ENCODE peak calls at places on chromosomes 1 and 21, in six cellular contexts. One of them, this sample, is unnamed.

GRCh38 chr1:67688526-67689219 is 3.7 kb downstream of the GADD45A start:
- DNase-seq in sigmoid colon: no peak
- DNase-seq in GM23338: no peak
- DNase-seq in transverse colon: no peak
- DNase-seq in prostate gland: no peak
- DNase-seq in stomach: no peak
- DNase-seq in this sample: no peak

GRCh38 chr1:48853006-48853405 is 76.3 kb upstream of the BEND5 start:
- DNase-seq in sigmoid colon: no peak
- DNase-seq in GM23338: no peak
- DNase-seq in transverse colon: no peak
- DNase-seq in prostate gland: no peak
- DNase-seq in stomach: no peak
- DNase-seq in this sample: no peak

GRCh38 chr1:28680141-28680540 is 11.6 kb downstream of the GMEB1 start:
- DNase-seq in sigmoid colon: no peak
- DNase-seq in GM23338: no peak
- DNase-seq in transverse colon: no peak
- DNase-seq in prostate gland: no peak
- DNase-seq in stomach: no peak
- DNase-seq in this sample: no peak

GRCh38 chr1:160285506-160285905 is 573 bp upstream of the PEX19 start:
- DNase-seq in sigmoid colon: no peak
- DNase-seq in GM23338: no peak
- DNase-seq in transverse colon: no peak
- DNase-seq in prostate gland: no peak
- DNase-seq in stomach: no peak
- DNase-seq in this sample: peak; percentile 72

GRCh38 chr1:202952818-202953217 is 5.3 kb downstream of the ADIPOR1 start:
- DNase-seq in sigmoid colon: peak; percentile 74
- DNase-seq in GM23338: no peak
- DNase-seq in transverse colon: peak; percentile 38
- DNase-seq in prostate gland: no peak
- DNase-seq in stomach: no peak
- DNase-seq in this sample: no peak

GRCh38 chr1:54064244-54064643 is 10.8 kb downstream of the TCEANC2 start:
- DNase-seq in sigmoid colon: no peak
- DNase-seq in GM23338: no peak
- DNase-seq in transverse colon: no peak
- DNase-seq in prostate gland: no peak
- DNase-seq in stomach: no peak
- DNase-seq in this sample: no peak

GRCh38 chr1:241838831-241839365 is 9.1 kb upstream of the EXO1 start:
- DNase-seq in sigmoid colon: no peak
- DNase-seq in GM23338: no peak
- DNase-seq in transverse colon: no peak
- DNase-seq in prostate gland: no peak
- DNase-seq in stomach: no peak
- DNase-seq in this sample: no peak

GRCh38 chr1:34280509-34280908 is 103.8 kb downstream of the C1orf94 start:
- DNase-seq in sigmoid colon: no peak
- DNase-seq in GM23338: no peak
- DNase-seq in transverse colon: no peak
- DNase-seq in prostate gland: no peak
- DNase-seq in stomach: no peak
- DNase-seq in this sample: no peak

GRCh38 chr1:112718691-112719418 is 3.7 kb upstream of the PPM1J start:
- DNase-seq in sigmoid colon: peak; percentile 87
- DNase-seq in GM23338: peak; percentile 88
- DNase-seq in transverse colon: peak; percentile 87
- DNase-seq in prostate gland: peak; percentile 69
- DNase-seq in stomach: peak; percentile 83
- DNase-seq in this sample: peak; percentile 96

GRCh38 chr1:226135059-226135651 is 51.4 kb downstream of the ACBD3 start:
- DNase-seq in sigmoid colon: peak; percentile 77
- DNase-seq in GM23338: no peak
- DNase-seq in transverse colon: peak; percentile 81
- DNase-seq in prostate gland: peak; percentile 82
- DNase-seq in stomach: peak; percentile 88
- DNase-seq in this sample: peak; percentile 62

GRCh38 chr1:231918239-231919015 is 291.8 kb downstream of the DISC1 start:
- DNase-seq in sigmoid colon: no peak
- DNase-seq in GM23338: no peak
- DNase-seq in transverse colon: peak; percentile 16
- DNase-seq in prostate gland: no peak
- DNase-seq in stomach: no peak
- DNase-seq in this sample: no peak

GRCh38 chr1:199007423-199007822 is 368.6 kb downstream of the PTPRC start:
- DNase-seq in sigmoid colon: no peak
- DNase-seq in GM23338: no peak
- DNase-seq in transverse colon: no peak
- DNase-seq in prostate gland: no peak
- DNase-seq in stomach: no peak
- DNase-seq in this sample: no peak

GRCh38 chr1:1462318-1462966 is 9.1 kb upstream of the ATAD3B start:
- DNase-seq in sigmoid colon: no peak
- DNase-seq in GM23338: no peak
- DNase-seq in transverse colon: peak; percentile 51
- DNase-seq in prostate gland: peak; percentile 41
- DNase-seq in stomach: no peak
- DNase-seq in this sample: no peak

GRCh38 chr1:23593042-23593521 is 33.8 kb upstream of the ID3 start:
- DNase-seq in sigmoid colon: no peak
- DNase-seq in GM23338: no peak
- DNase-seq in transverse colon: no peak
- DNase-seq in prostate gland: peak; percentile 15
- DNase-seq in stomach: no peak
- DNase-seq in this sample: no peak

GRCh38 chr1:201573030-201573429 is 34.1 kb downstream of the NAV1 start:
- DNase-seq in sigmoid colon: peak; percentile 11
- DNase-seq in GM23338: no peak
- DNase-seq in transverse colon: no peak
- DNase-seq in prostate gland: no peak
- DNase-seq in stomach: no peak
- DNase-seq in this sample: no peak

GRCh38 chr1:147717706-147718097 is 42.7 kb downstream of the GJA5 start:
- DNase-seq in sigmoid colon: no peak
- DNase-seq in GM23338: no peak
- DNase-seq in transverse colon: peak; percentile 49
- DNase-seq in prostate gland: no peak
- DNase-seq in stomach: peak; percentile 45
- DNase-seq in this sample: no peak

GRCh38 chr1:7177438-7178126 is 392.3 kb downstream of the CAMTA1 start:
- DNase-seq in sigmoid colon: no peak
- DNase-seq in GM23338: peak; percentile 73
- DNase-seq in transverse colon: no peak
- DNase-seq in prostate gland: no peak
- DNase-seq in stomach: no peak
- DNase-seq in this sample: no peak

GRCh38 chr21:29351691-29352090 is 53.0 kb downstream of the BACH1 start:
- DNase-seq in sigmoid colon: no peak
- DNase-seq in GM23338: no peak
- DNase-seq in transverse colon: no peak
- DNase-seq in prostate gland: no peak
- DNase-seq in stomach: no peak
- DNase-seq in this sample: no peak

GRCh38 chr1:20732588-20733360 is at the start of gene SH2D5:
- DNase-seq in sigmoid colon: peak; percentile 93
- DNase-seq in GM23338: peak; percentile 90
- DNase-seq in transverse colon: peak; percentile 79
- DNase-seq in prostate gland: peak; percentile 84
- DNase-seq in stomach: peak; percentile 81
- DNase-seq in this sample: no peak
- TF ChIP-seq POLR2AphosphoS5 in sigmoid colon: peak; percentile 48
- TF ChIP-seq POLR2AphosphoS5 in GM23338: no peak
- TF ChIP-seq POLR2AphosphoS5 in transverse colon: peak; percentile 56
- TF ChIP-seq POLR2AphosphoS5 in prostate gland: peak; percentile 93
- TF ChIP-seq POLR2AphosphoS5 in stomach: peak; percentile 83
- TF ChIP-seq POLR2AphosphoS5 in this sample: peak; percentile 42

DNA sequence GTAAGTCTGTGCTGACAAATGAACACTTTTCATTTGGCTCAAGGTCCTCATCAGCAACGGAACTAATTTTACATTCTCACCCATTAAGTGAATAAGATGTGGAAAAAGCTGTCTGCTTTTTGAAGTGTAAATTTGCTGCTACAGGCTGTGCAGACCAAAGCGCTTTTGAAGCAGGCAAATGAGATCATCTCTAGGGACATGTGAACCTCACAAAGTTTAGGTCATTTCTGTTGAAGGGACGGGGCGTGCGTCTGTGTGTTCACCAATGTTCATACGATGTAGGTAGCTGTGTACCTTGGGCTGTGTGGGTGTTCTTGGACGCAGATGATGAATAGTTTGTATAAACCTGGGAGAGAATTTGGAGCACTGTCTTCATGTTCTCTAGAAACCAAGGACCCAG is 122.2 kb upstream of the LMO4 start:
- DNase-seq in sigmoid colon: no peak
- DNase-seq in GM23338: no peak
- DNase-seq in transverse colon: no peak
- DNase-seq in prostate gland: no peak
- DNase-seq in stomach: no peak
- DNase-seq in this sample: no peak
- TF ChIP-seq CTCF in sigmoid colon: no peak
- TF ChIP-seq CTCF in GM23338: no peak
- TF ChIP-seq CTCF in transverse colon: no peak
- TF ChIP-seq CTCF in prostate gland: no peak
- TF ChIP-seq CTCF in stomach: no peak
- TF ChIP-seq CTCF in this sample: no peak

GRCh38 chr1:9391620-9392019 is 98.9 kb downstream of the SPSB1 start:
- DNase-seq in sigmoid colon: no peak
- DNase-seq in GM23338: no peak
- DNase-seq in transverse colon: no peak
- DNase-seq in prostate gland: no peak
- DNase-seq in stomach: no peak
- DNase-seq in this sample: no peak

GRCh38 chr1:9395031-9395430 is 102.3 kb downstream of the SPSB1 start:
- DNase-seq in sigmoid colon: no peak
- DNase-seq in GM23338: no peak
- DNase-seq in transverse colon: no peak
- DNase-seq in prostate gland: no peak
- DNase-seq in stomach: no peak
- DNase-seq in this sample: no peak

GRCh38 chr1:9389969-9390368 is 97.3 kb downstream of the SPSB1 start:
- DNase-seq in sigmoid colon: no peak
- DNase-seq in GM23338: no peak
- DNase-seq in transverse colon: no peak
- DNase-seq in prostate gland: no peak
- DNase-seq in stomach: no peak
- DNase-seq in this sample: no peak

GRCh38 chr1:9397047-9397446 is 104.4 kb downstream of the SPSB1 start:
- DNase-seq in sigmoid colon: no peak
- DNase-seq in GM23338: no peak
- DNase-seq in transverse colon: no peak
- DNase-seq in prostate gland: no peak
- DNase-seq in stomach: no peak
- DNase-seq in this sample: no peak

GRCh38 chr1:9394010-9394409 is 101.3 kb downstream of the SPSB1 start:
- DNase-seq in sigmoid colon: no peak
- DNase-seq in GM23338: no peak
- DNase-seq in transverse colon: no peak
- DNase-seq in prostate gland: no peak
- DNase-seq in stomach: no peak
- DNase-seq in this sample: no peak
- H3K27ac ChIP-seq in sigmoid colon: no peak overlapping the region
- H3K27ac ChIP-seq in GM23338: no peak overlapping the region
- H3K27ac ChIP-seq in transverse colon: no peak overlapping the region
- H3K27ac ChIP-seq in prostate gland: no peak overlapping the region
- H3K27ac ChIP-seq in stomach: no peak overlapping the region
- H3K27ac ChIP-seq in this sample: no peak overlapping the region

GRCh38 chr1:66552287-66552686 is 18.3 kb downstream of the SGIP1 start:
- DNase-seq in sigmoid colon: no peak
- DNase-seq in GM23338: no peak
- DNase-seq in transverse colon: no peak
- DNase-seq in prostate gland: no peak
- DNase-seq in stomach: no peak
- DNase-seq in this sample: no peak
- TF ChIP-seq POLR2AphosphoS5 in sigmoid colon: no peak
- TF ChIP-seq POLR2AphosphoS5 in GM23338: no peak
- TF ChIP-seq POLR2AphosphoS5 in transverse colon: no peak
- TF ChIP-seq POLR2AphosphoS5 in prostate gland: no peak
- TF ChIP-seq POLR2AphosphoS5 in stomach: no peak
- TF ChIP-seq POLR2AphosphoS5 in this sample: no peak

GRCh38 chr1:191831572-191831971 is 326.7 kb upstream of the RGS18 start:
- DNase-seq in sigmoid colon: no peak
- DNase-seq in GM23338: peak; percentile 59
- DNase-seq in transverse colon: no peak
- DNase-seq in prostate gland: no peak
- DNase-seq in stomach: no peak
- DNase-seq in this sample: no peak
- TF ChIP-seq CTCF in sigmoid colon: no peak
- TF ChIP-seq CTCF in GM23338: peak; percentile 74
- TF ChIP-seq CTCF in transverse colon: no peak
- TF ChIP-seq CTCF in prostate gland: no peak
- TF ChIP-seq CTCF in stomach: no peak
- TF ChIP-seq CTCF in this sample: no peak